ENCODE peak calls at places on chromosomes 7 and 10, in ten cellular contexts. Q, R, F, Z, Y, V, G, W, E and H are unnamed samples.

GRCh38 chr10:119423510-119423874 is 119.0 kb downstream of the RGS10 start:
- DNase-seq in Q (no peak), R (no peak), F (no peak), Z (no peak), Y (no peak), V (no peak), G (no peak), W (no peak), E (no peak), H (no peak)

GRCh38 chr7:93690021-93690420 is 115.5 kb upstream of the CALCR start:
- DNase-seq in Q (no peak), R (no peak), F (no peak), Z (no peak), Y (no peak), V (no peak), G (no peak), W (no peak), E (peak; percentile 1), H (no peak)

GRCh38 chr7:5396542-5396941 is 27.1 kb downstream of the TNRC18 start:
- DNase-seq in Q (no peak), R (no peak), F (peak; percentile 36), Z (peak; percentile 61), Y (peak; percentile 43), V (peak; percentile 57), G (no peak), W (peak; percentile 42), E (no peak), H (peak; percentile 23)

GRCh38 chr7:123792547-123792946 is 43.7 kb upstream of the WASL start:
- DNase-seq in Q (no peak), R (no peak), F (no peak), Z (no peak), Y (no peak), V (no peak), G (no peak), W (no peak), E (no peak), H (no peak)

GRCh38 chr7:87876759-87877234 is 504 bp downstream of the DBF4 start:
- DNase-seq in Q (peak; percentile 75), R (no peak), F (peak; percentile 14), Z (no peak), Y (peak; percentile 33), V (peak; percentile 37), G (no peak), W (peak; percentile 43), E (peak; percentile 57), H (no peak)

GRCh38 chr10:17185873-17186272 is 15.6 kb downstream of the TRDMT1 start:
- DNase-seq in Q (no peak), R (no peak), F (no peak), Z (no peak), Y (no peak), V (no peak), G (no peak), W (no peak), E (no peak), H (no peak)

GRCh38 chr7:108367314-108367713 is 88.9 kb downstream of the NRCAM start:
- DNase-seq in Q (no peak), R (no peak), F (no peak), Z (no peak), Y (no peak), V (no peak), G (no peak), W (no peak), E (no peak), H (no peak)

GRCh38 chr10:6211341-6212265 is 8.9 kb downstream of the PFKFB3 start:
- DNase-seq in Q (no peak), R (no peak), F (no peak), Z (no peak), Y (no peak), V (no peak), G (no peak), W (no peak), E (no peak), H (no peak)

GRCh38 chr7:157013602-157014549 is 3.4 kb upstream of the MNX1 start:
- DNase-seq in Q (no peak), R (no peak), F (no peak), Z (no peak), Y (no peak), V (no peak), G (no peak), W (no peak), E (no peak), H (no peak)

GRCh38 chr7:114663502-114663901 is 248.9 kb downstream of the FOXP2 start:
- DNase-seq in Q (no peak), R (no peak), F (no peak), Z (peak; percentile 22), Y (no peak), V (no peak), G (no peak), W (no peak), E (peak; percentile 62), H (peak; percentile 15)